ENCODE peak calls at places on chromosomes 1 and 21, in four cellular contexts. D, T, W and C are unnamed samples.

GRCh38 chr1:102879439-102879993 is 228.8 kb downstream of the COL11A1 start:
- DNase-seq in D (peak), T (no peak), W (no peak), C (peak)

GRCh38 chr1:161267332-161267731 is 8.8 kb downstream of the PCP4L1 start:
- DNase-seq in D (no peak), T (no peak), W (no peak), C (no peak)

GRCh38 chr1:47523812-47524170 is 85.9 kb downstream of the FOXD2 start:
- DNase-seq in D (peak), T (no peak), W (no peak), C (no peak)

GRCh38 chr1:111814305-111814628 is 58.6 kb downstream of the DDX20 start:
- DNase-seq in D (no peak), T (no peak), W (no peak), C (no peak)

GRCh38 chr1:43529206-43529731 is 1.4 kb upstream of the PTPRF start:
- DNase-seq in D (peak), T (peak), W (no peak), C (peak)

GRCh38 chr1:151455966-151456365 is 3.3 kb downstream of the POGZ start:
- DNase-seq in D (no peak), T (no peak), W (no peak), C (no peak)

GRCh38 chr1:27663735-27664119 is 8.3 kb downstream of the IFI6 start:
- DNase-seq in D (no peak), T (no peak), W (no peak), C (no peak)

GRCh38 chr1:226814751-226815496 is 55.5 kb upstream of the PSEN2 start:
- DNase-seq in D (no peak), T (no peak), W (no peak), C (peak)

GRCh38 chr1:65904681-65905083 is 112.0 kb downstream of the PDE4B start:
- DNase-seq in D (peak), T (no peak), W (no peak), C (peak)

GRCh38 chr1:11571906-11572616 is 82.2 kb downstream of the FBXO2 start:
- DNase-seq in D (peak), T (peak), W (peak), C (no peak)

GRCh38 chr1:24551290-24551859 is 4.5 kb upstream of the NCMAP start:
- DNase-seq in D (no peak), T (no peak), W (no peak), C (no peak)

GRCh38 chr1:9194024-9194423 is 40.5 kb upstream of the H6PD start:
- DNase-seq in D (no peak), T (no peak), W (no peak), C (no peak)

GRCh38 chr1:2865000-2865399 is 63.5 kb upstream of the TTC34 start:
- DNase-seq in D (no peak), T (no peak), W (no peak), C (no peak)

GRCh38 chr1:244583358-244583757 is 69.6 kb upstream of the DESI2 start:
- DNase-seq in D (peak), T (no peak), W (no peak), C (no peak)

GRCh38 chr1:171742577-171742922 is 685 bp upstream of the VAMP4 start:
- DNase-seq in D (no peak), T (peak), W (no peak), C (peak)

GRCh38 chr1:115656461-115657077 is 14.8 kb downstream of the VANGL1 start:
- DNase-seq in D (no peak), T (no peak), W (no peak), C (no peak)

GRCh38 chr21:33264561-33264960 is 1.6 kb upstream of the IL10RB start:
- DNase-seq in D (no peak), T (no peak), W (no peak), C (no peak)

GRCh38 chr1:26472330-26472900 is at the start of gene HMGN2:
- DNase-seq in D (peak), T (peak), W (peak), C (peak)

GRCh38 chr1:116172666-116173065 is 61.5 kb downstream of the MAB21L3 start:
- DNase-seq in D (peak), T (no peak), W (no peak), C (no peak)

GRCh38 chr1:233597489-233597901 is 16.4 kb upstream of the KCNK1 start:
- DNase-seq in D (no peak), T (no peak), W (no peak), C (no peak)

GRCh38 chr1:7013833-7014639 is 228.8 kb downstream of the CAMTA1 start:
- DNase-seq in D (no peak), T (no peak), W (no peak), C (no peak)

GRCh38 chr1:50930965-50931737 is 28.9 kb downstream of the FAF1 start:
- DNase-seq in D (peak), T (no peak), W (no peak), C (peak)

GRCh38 chr21:25903599-25903998 is 168.8 kb downstream of the GABPA start:
- DNase-seq in D (no peak), T (no peak), W (no peak), C (no peak)

GRCh38 chr1:224459051-224459450 is 24.5 kb upstream of the WDR26 start:
- DNase-seq in D (no peak), T (no peak), W (no peak), C (no peak)

GRCh38 chr1:15616704-15617172 is 520 bp upstream of the DDI2 start:
- DNase-seq in D (peak), T (peak), W (no peak), C (peak)

GRCh38 chr1:44390277-44390676 is 14.8 kb upstream of the RNF220 start:
- DNase-seq in D (no peak), T (no peak), W (no peak), C (peak)

GRCh38 chr1:9242338-9242969 is 7.9 kb downstream of the H6PD start:
- DNase-seq in D (no peak), T (no peak), W (no peak), C (no peak)

GRCh38 chr1:208349679-208350330 is 105.6 kb upstream of the PLXNA2 start:
- DNase-seq in D (peak), T (peak), W (no peak), C (no peak)

GRCh38 chr1:198245379-198245778 is 88.6 kb downstream of the NEK7 start:
- DNase-seq in D (no peak), T (no peak), W (no peak), C (no peak)

GRCh38 chr1:155104605-155105534 is 22.8 kb upstream of the EFNA1 start:
- DNase-seq in D (no peak), T (no peak), W (no peak), C (no peak)

GRCh38 chr1:155107309-155108283 is 20.1 kb upstream of the EFNA1 start:
- DNase-seq in D (no peak), T (no peak), W (no peak), C (no peak)

GRCh38 chr1:155105604-155106011 is 22.1 kb upstream of the EFNA1 start:
- DNase-seq in D (no peak), T (no peak), W (no peak), C (no peak)

GRCh38 chr1:155110381-155110780 is 17.3 kb upstream of the EFNA1 start:
- DNase-seq in D (no peak), T (no peak), W (no peak), C (no peak)

DNA sequence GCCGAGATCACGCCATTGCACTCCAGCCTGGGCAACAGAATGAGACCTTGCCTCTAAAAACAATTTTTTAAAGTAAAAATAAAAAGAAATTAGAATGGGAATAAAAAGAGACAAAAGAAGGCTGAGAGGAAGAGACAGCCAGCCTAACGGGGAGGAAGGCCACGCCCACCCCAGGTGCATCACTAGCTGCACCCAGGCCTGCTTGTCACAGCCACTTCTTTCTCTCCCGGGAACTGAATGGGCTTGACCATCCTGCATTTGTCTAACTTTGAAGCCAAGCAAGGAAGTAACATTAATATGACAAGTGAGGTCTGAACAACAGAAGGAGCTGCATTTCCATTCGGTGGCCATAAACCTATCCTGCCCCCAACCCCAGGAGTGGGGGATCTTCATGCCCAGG is 20.8 kb upstream of the EFNA1 start:
- DNase-seq in D (no peak), T (no peak), W (no peak), C (no peak)
- H4K5ac ChIP-seq in D (no peak), T (no peak), W (no peak), C (no peak)

GRCh38 chr1:186234976-186235686 is 139.9 kb downstream of the TPR start:
- DNase-seq in D (no peak), T (no peak), W (no peak), C (no peak)
- H4K5ac ChIP-seq in D (no peak), T (no peak), W (no peak), C (no peak)

DNA sequence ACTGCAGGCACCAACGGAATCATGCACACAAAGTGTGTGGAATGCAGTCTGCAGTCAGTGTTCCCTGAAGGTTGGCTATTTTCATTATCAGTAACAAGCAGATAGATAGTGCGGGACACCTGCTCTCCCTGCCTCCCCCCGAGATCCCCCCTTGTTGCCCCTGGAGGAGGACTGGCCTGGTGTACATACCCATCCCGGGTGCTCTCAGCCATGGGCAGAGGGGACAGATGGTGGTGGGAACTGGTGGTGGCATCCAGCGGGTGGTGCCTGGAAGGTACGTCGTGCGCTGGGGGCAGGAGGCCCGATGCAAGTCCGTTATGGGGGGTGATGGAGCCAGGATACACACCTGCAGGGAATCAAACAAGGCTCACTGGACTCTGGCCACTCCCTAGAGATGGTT is 55.2 kb downstream of the DMRTB1 start:
- DNase-seq in D (no peak), T (no peak), W (no peak), C (no peak)
- H4K5ac ChIP-seq in D (no peak), T (no peak), W (no peak), C (no peak)

DNA sequence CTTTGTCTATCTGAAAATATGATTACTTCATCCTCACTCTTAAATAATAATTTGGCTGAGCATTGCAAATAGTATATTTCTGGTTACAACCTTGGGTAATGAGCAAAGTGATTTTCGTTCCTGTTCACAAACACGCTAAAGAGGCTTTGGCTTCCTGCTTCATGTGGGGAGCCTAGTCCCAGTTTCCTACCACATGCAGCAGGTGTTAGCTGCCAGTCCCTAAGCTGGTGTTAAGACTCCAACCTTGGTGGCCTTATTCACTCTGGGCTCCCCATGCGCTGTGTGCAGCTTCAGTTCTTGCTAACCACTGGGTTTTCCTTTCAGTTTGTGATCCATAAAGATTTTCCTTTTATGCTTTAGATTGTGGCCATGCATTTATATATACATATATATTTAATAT is 56.7 kb upstream of the BARHL2 start:
- DNase-seq in D (no peak), T (no peak), W (no peak), C (no peak)
- H4K5ac ChIP-seq in D (no peak), T (no peak), W (no peak), C (no peak)